ENCODE peak calls at places on chromosomes 11 and 22, in six cellular contexts. U is HFFc6, M is GOT3, X is LoVo, P is WTC11, T is Right ventricle myocardium superior. Q is an unnamed sample.

GRCh38 chr11:965206-965775 is 39.6 kb downstream of the AP2A2 start:
- DNase-seq in M (no peak), U (no peak), X (no peak), P (no peak), T (no peak), Q (no peak)

GRCh38 chr22:37021041-37021440 is 1.5 kb downstream of the MPST start:
- DNase-seq in U (no peak), X (no peak), P (no peak), M (no peak), T (no peak), Q (no peak)

GRCh38 chr11:3609416-3610265 is 32.2 kb downstream of the ART5 start:
- DNase-seq in T (no peak), M (no peak), P (no peak), U (peak), X (peak), Q (peak)

GRCh38 chr11:127943152-127943551 is 644.2 kb downstream of the ETS1 start:
- DNase-seq in M (no peak), T (no peak), X (no peak), P (no peak), U (no peak), Q (no peak)

GRCh38 chr22:47046411-47047065 is 284.1 kb downstream of the TBC1D22A start:
- DNase-seq in U (no peak), T (peak), P (no peak), X (no peak), M (no peak), Q (no peak)

GRCh38 chr11:8699903-8700302 is 17.3 kb downstream of the RPL27A start:
- DNase-seq in U (no peak), X (no peak), P (peak), T (peak), M (no peak), Q (no peak)

GRCh38 chr11:132402056-132402684 is 1031.8 kb downstream of the NTM start:
- DNase-seq in M (no peak), X (no peak), T (no peak), U (peak), P (peak), Q (no peak)

GRCh38 chr22:41799486-41800347 is 762 bp upstream of the CCDC134 start:
- DNase-seq in U (no peak), T (peak), M (no peak), X (no peak), P (peak), Q (no peak)

GRCh38 chr11:103164093-103164796 is 55.0 kb downstream of the DYNC2H1 start:
- DNase-seq in T (no peak), M (no peak), P (no peak), X (no peak), U (no peak), Q (no peak)

GRCh38 chr11:92224394-92225205 is at the start of gene FAT3:
- DNase-seq in U (peak), M (no peak), T (no peak), P (peak), X (no peak), Q (no peak)

Q was measured in central memory CD4-positive, alpha-beta T cell.